ENCODE peak calls at places on chromosomes 16 and 17, in eight cellular contexts. One of them, this sample, is unnamed.

GRCh38 chr17:55086635-55087058 is 118.1 kb downstream of the STXBP4 start:
- DNase-seq in BE2C: no peak
- DNase-seq in IMR-90: peak
- DNase-seq in body of pancreas: no peak
- DNase-seq in fibroblast of lung: peak
- DNase-seq in CD14-positive monocyte: no peak
- DNase-seq in cardiac fibroblast: peak
- DNase-seq in tibial nerve: no peak
- DNase-seq in this sample: no peak

GRCh38 chr17:68328676-68329075 is 37.4 kb downstream of the ARSG start:
- DNase-seq in BE2C: no peak
- DNase-seq in IMR-90: peak
- DNase-seq in body of pancreas: no peak
- DNase-seq in fibroblast of lung: no peak
- DNase-seq in CD14-positive monocyte: no peak
- DNase-seq in cardiac fibroblast: no peak
- DNase-seq in tibial nerve: no peak
- DNase-seq in this sample: peak

GRCh38 chr16:54193656-54194007 is 93.0 kb downstream of the IRX3 start:
- DNase-seq in BE2C: peak
- DNase-seq in IMR-90: peak
- DNase-seq in body of pancreas: peak
- DNase-seq in fibroblast of lung: peak
- DNase-seq in CD14-positive monocyte: peak
- DNase-seq in cardiac fibroblast: peak
- DNase-seq in tibial nerve: peak
- DNase-seq in this sample: peak

GRCh38 chr16:4494746-4495490 is 18.7 kb downstream of the HMOX2 start:
- DNase-seq in BE2C: no peak
- DNase-seq in IMR-90: peak
- DNase-seq in body of pancreas: no peak
- DNase-seq in fibroblast of lung: peak
- DNase-seq in CD14-positive monocyte: no peak
- DNase-seq in cardiac fibroblast: peak
- DNase-seq in tibial nerve: no peak
- DNase-seq in this sample: no peak

GRCh38 chr16:68290455-68290854 is 20.3 kb downstream of the SLC7A6OS start:
- DNase-seq in BE2C: no peak
- DNase-seq in IMR-90: no peak
- DNase-seq in body of pancreas: no peak
- DNase-seq in fibroblast of lung: no peak
- DNase-seq in CD14-positive monocyte: no peak
- DNase-seq in cardiac fibroblast: no peak
- DNase-seq in tibial nerve: no peak
- DNase-seq in this sample: no peak

GRCh38 chr17:42431758-42432161 is 8.7 kb upstream of the CAVIN1 start:
- DNase-seq in BE2C: no peak
- DNase-seq in IMR-90: peak
- DNase-seq in body of pancreas: no peak
- DNase-seq in fibroblast of lung: no peak
- DNase-seq in CD14-positive monocyte: no peak
- DNase-seq in cardiac fibroblast: peak
- DNase-seq in tibial nerve: no peak
- DNase-seq in this sample: no peak

GRCh38 chr17:12959441-12959840 is 58.4 kb downstream of the ELAC2 start:
- DNase-seq in BE2C: no peak
- DNase-seq in IMR-90: peak
- DNase-seq in body of pancreas: no peak
- DNase-seq in fibroblast of lung: peak
- DNase-seq in CD14-positive monocyte: no peak
- DNase-seq in cardiac fibroblast: peak
- DNase-seq in tibial nerve: no peak
- DNase-seq in this sample: no peak

GRCh38 chr16:8936421-8936820 is 27.3 kb downstream of the USP7 start:
- DNase-seq in BE2C: peak
- DNase-seq in IMR-90: peak
- DNase-seq in body of pancreas: peak
- DNase-seq in fibroblast of lung: peak
- DNase-seq in CD14-positive monocyte: no peak
- DNase-seq in cardiac fibroblast: peak
- DNase-seq in tibial nerve: no peak
- DNase-seq in this sample: no peak

GRCh38 chr17:1177099-1177996 is 2.4 kb downstream of the ABR start:
- DNase-seq in BE2C: no peak
- DNase-seq in IMR-90: peak
- DNase-seq in body of pancreas: no peak
- DNase-seq in fibroblast of lung: peak
- DNase-seq in CD14-positive monocyte: no peak
- DNase-seq in cardiac fibroblast: no peak
- DNase-seq in tibial nerve: no peak
- DNase-seq in this sample: no peak

GRCh38 chr16:12171206-12171605 is 194.7 kb downstream of the SNX29 start:
- DNase-seq in BE2C: no peak
- DNase-seq in IMR-90: peak
- DNase-seq in body of pancreas: no peak
- DNase-seq in fibroblast of lung: peak
- DNase-seq in CD14-positive monocyte: no peak
- DNase-seq in cardiac fibroblast: no peak
- DNase-seq in tibial nerve: no peak
- DNase-seq in this sample: no peak

GRCh38 chr16:19595043-19595767 is 39.7 kb downstream of the VPS35L start:
- DNase-seq in BE2C: no peak
- DNase-seq in IMR-90: peak
- DNase-seq in body of pancreas: peak
- DNase-seq in fibroblast of lung: peak
- DNase-seq in CD14-positive monocyte: no peak
- DNase-seq in cardiac fibroblast: peak
- DNase-seq in tibial nerve: no peak
- DNase-seq in this sample: no peak

GRCh38 chr16:78770353-78771091 is 671.1 kb downstream of the WWOX start:
- DNase-seq in BE2C: peak
- DNase-seq in IMR-90: no peak
- DNase-seq in body of pancreas: peak
- DNase-seq in fibroblast of lung: peak
- DNase-seq in CD14-positive monocyte: peak
- DNase-seq in cardiac fibroblast: no peak
- DNase-seq in tibial nerve: peak
- DNase-seq in this sample: peak

GRCh38 chr16:2465653-2466415 is 5.3 kb upstream of the NTN3 start:
- DNase-seq in BE2C: no peak
- DNase-seq in IMR-90: no peak
- DNase-seq in body of pancreas: no peak
- DNase-seq in fibroblast of lung: no peak
- DNase-seq in CD14-positive monocyte: no peak
- DNase-seq in cardiac fibroblast: peak
- DNase-seq in tibial nerve: no peak
- DNase-seq in this sample: no peak
- TF ChIP-seq CTCF in BE2C: peak
- TF ChIP-seq CTCF in IMR-90: peak
- TF ChIP-seq CTCF in body of pancreas: no peak
- TF ChIP-seq CTCF in fibroblast of lung: peak
- TF ChIP-seq CTCF in CD14-positive monocyte: peak
- TF ChIP-seq CTCF in cardiac fibroblast: peak
- TF ChIP-seq CTCF in tibial nerve: no peak
- TF ChIP-seq CTCF in this sample: no peak

DNA sequence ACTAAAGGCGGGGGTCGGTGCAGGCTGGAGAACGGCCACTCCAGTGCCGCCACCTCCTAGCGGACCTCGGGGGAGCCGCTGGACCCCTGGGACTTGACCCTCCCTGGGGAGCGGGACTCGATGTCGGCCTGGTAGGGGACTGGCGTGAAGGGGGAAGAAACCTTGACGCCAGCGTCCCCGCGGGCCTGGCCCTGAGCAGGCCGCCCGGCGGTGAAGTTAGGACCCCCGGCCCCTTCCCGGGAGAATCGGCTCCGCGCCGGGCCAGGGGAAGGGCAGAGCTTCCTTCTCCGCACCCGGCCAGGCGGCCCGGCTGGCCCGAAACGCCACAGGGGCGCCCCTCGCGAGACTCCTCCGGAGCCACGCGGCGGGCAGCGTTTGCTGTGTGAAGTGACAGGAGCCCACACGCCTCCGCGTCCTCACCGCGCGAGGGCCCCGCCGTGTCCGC is 389 bp downstream of the DUS1L start:
- DNase-seq in BE2C: no peak
- DNase-seq in IMR-90: peak
- DNase-seq in body of pancreas: no peak
- DNase-seq in fibroblast of lung: peak
- DNase-seq in CD14-positive monocyte: no peak
- DNase-seq in cardiac fibroblast: no peak
- DNase-seq in tibial nerve: no peak
- DNase-seq in this sample: no peak
- TF ChIP-seq CTCF in BE2C: no peak
- TF ChIP-seq CTCF in IMR-90: no peak
- TF ChIP-seq CTCF in body of pancreas: no peak
- TF ChIP-seq CTCF in fibroblast of lung: no peak
- TF ChIP-seq CTCF in CD14-positive monocyte: no peak
- TF ChIP-seq CTCF in cardiac fibroblast: no peak
- TF ChIP-seq CTCF in tibial nerve: no peak
- TF ChIP-seq CTCF in this sample: no peak

GRCh38 chr17:36849871-36850348 is 87.4 kb upstream of the LHX1 start:
- DNase-seq in BE2C: peak
- DNase-seq in IMR-90: peak
- DNase-seq in body of pancreas: no peak
- DNase-seq in fibroblast of lung: peak
- DNase-seq in CD14-positive monocyte: no peak
- DNase-seq in cardiac fibroblast: peak
- DNase-seq in tibial nerve: no peak
- DNase-seq in this sample: no peak
- TF ChIP-seq CTCF in BE2C: peak
- TF ChIP-seq CTCF in IMR-90: no peak
- TF ChIP-seq CTCF in body of pancreas: no peak
- TF ChIP-seq CTCF in fibroblast of lung: peak
- TF ChIP-seq CTCF in CD14-positive monocyte: no peak
- TF ChIP-seq CTCF in cardiac fibroblast: peak
- TF ChIP-seq CTCF in tibial nerve: no peak
- TF ChIP-seq CTCF in this sample: no peak

GRCh38 chr16:47727131-47727530 is 266.0 kb downstream of the PHKB start:
- DNase-seq in BE2C: no peak
- DNase-seq in IMR-90: no peak
- DNase-seq in body of pancreas: no peak
- DNase-seq in fibroblast of lung: no peak
- DNase-seq in CD14-positive monocyte: no peak
- DNase-seq in cardiac fibroblast: no peak
- DNase-seq in tibial nerve: no peak
- DNase-seq in this sample: no peak

GRCh38 chr16:47725188-47725695 is 264.1 kb downstream of the PHKB start:
- DNase-seq in BE2C: no peak
- DNase-seq in IMR-90: no peak
- DNase-seq in body of pancreas: no peak
- DNase-seq in fibroblast of lung: no peak
- DNase-seq in CD14-positive monocyte: no peak
- DNase-seq in cardiac fibroblast: no peak
- DNase-seq in tibial nerve: no peak
- DNase-seq in this sample: no peak

GRCh38 chr16:47729701-47730100 is 268.6 kb downstream of the PHKB start:
- DNase-seq in BE2C: no peak
- DNase-seq in IMR-90: no peak
- DNase-seq in body of pancreas: no peak
- DNase-seq in fibroblast of lung: no peak
- DNase-seq in CD14-positive monocyte: no peak
- DNase-seq in cardiac fibroblast: no peak
- DNase-seq in tibial nerve: no peak
- DNase-seq in this sample: no peak

GRCh38 chr16:47726031-47726675 is 265.0 kb downstream of the PHKB start:
- DNase-seq in BE2C: no peak
- DNase-seq in IMR-90: peak
- DNase-seq in body of pancreas: no peak
- DNase-seq in fibroblast of lung: no peak
- DNase-seq in CD14-positive monocyte: no peak
- DNase-seq in cardiac fibroblast: peak
- DNase-seq in tibial nerve: no peak
- DNase-seq in this sample: no peak

DNA sequence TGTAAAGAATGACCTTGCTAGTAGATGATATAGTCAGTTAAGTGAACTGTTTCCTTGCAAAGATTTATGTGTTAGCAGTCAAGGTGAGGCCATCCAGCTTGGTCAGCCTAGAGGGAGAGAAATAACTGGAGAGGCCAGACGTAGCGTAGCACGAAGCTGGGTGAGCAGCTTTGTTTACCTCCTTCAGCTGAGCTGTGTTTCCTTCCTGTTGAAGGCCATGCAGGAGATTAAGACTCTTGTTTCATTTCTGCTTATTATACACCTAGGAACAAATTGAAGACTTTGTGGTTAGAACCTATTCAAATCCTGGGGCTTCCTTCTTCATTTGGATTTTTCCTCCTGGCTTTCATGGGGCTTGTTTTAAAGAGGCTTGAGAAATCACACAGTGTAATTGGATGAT is 267.1 kb downstream of the PHKB start:
- DNase-seq in BE2C: no peak
- DNase-seq in IMR-90: no peak
- DNase-seq in body of pancreas: no peak
- DNase-seq in fibroblast of lung: no peak
- DNase-seq in CD14-positive monocyte: no peak
- DNase-seq in cardiac fibroblast: no peak
- DNase-seq in tibial nerve: no peak
- DNase-seq in this sample: no peak
- TF ChIP-seq CTCF in BE2C: no peak
- TF ChIP-seq CTCF in IMR-90: no peak
- TF ChIP-seq CTCF in body of pancreas: no peak
- TF ChIP-seq CTCF in fibroblast of lung: no peak
- TF ChIP-seq CTCF in CD14-positive monocyte: no peak
- TF ChIP-seq CTCF in cardiac fibroblast: no peak
- TF ChIP-seq CTCF in tibial nerve: no peak
- TF ChIP-seq CTCF in this sample: no peak

GRCh38 chr16:23398987-23399805 is 53.8 kb downstream of the COG7 start:
- DNase-seq in BE2C: no peak
- DNase-seq in IMR-90: no peak
- DNase-seq in body of pancreas: peak
- DNase-seq in fibroblast of lung: peak
- DNase-seq in CD14-positive monocyte: no peak
- DNase-seq in cardiac fibroblast: no peak
- DNase-seq in tibial nerve: no peak
- DNase-seq in this sample: no peak
- TF ChIP-seq CTCF in BE2C: no peak
- TF ChIP-seq CTCF in IMR-90: no peak
- TF ChIP-seq CTCF in body of pancreas: no peak
- TF ChIP-seq CTCF in fibroblast of lung: no peak
- TF ChIP-seq CTCF in CD14-positive monocyte: no peak
- TF ChIP-seq CTCF in cardiac fibroblast: no peak
- TF ChIP-seq CTCF in tibial nerve: no peak
- TF ChIP-seq CTCF in this sample: no peak